ENCODE peak calls at places on chromosomes 11 and 22, in seven cellular contexts. B, G, O, J, K, A and I are unnamed samples. For H3K27me3, the result is how much of the 10 kb centered on the place peaks cover.

GRCh38 chr22:47294222-47294532 is 531.7 kb downstream of the TBC1D22A start:
- DNase-seq in B (peak), G (no peak), O (no peak), J (peak), K (no peak), A (no peak), I (no peak)

GRCh38 chr11:62137881-62138629 is 14.2 kb downstream of the INCENP start:
- DNase-seq in B (no peak), G (no peak), O (no peak), J (no peak), K (no peak), A (peak), I (no peak)

GRCh38 chr11:58259983-58260382 is 8.1 kb downstream of the OR10W1 start:
- DNase-seq in B (no peak), G (no peak), O (no peak), J (no peak), K (no peak), A (no peak), I (no peak)

GRCh38 chr11:64164392-64165312 is 1.3 kb downstream of the MACROD1 start:
- DNase-seq in B (no peak), G (no peak), O (peak), J (no peak), K (peak), A (peak), I (no peak)

GRCh38 chr11:128776434-128777284 is 82.8 kb downstream of the FLI1 start:
- DNase-seq in B (peak), G (no peak), O (peak), J (peak), K (no peak), A (peak), I (no peak)

GRCh38 chr11:65611028-65611757 is 2.8 kb downstream of the MAP3K11 start:
- DNase-seq in B (no peak), G (peak), O (peak), J (no peak), K (no peak), A (no peak), I (no peak)

GRCh38 chr11:60321051-60321450 is 6.0 kb upstream of the MS4A6E start:
- DNase-seq in B (no peak), G (no peak), O (no peak), J (no peak), K (no peak), A (no peak), I (no peak)

GRCh38 chr11:126432525-126432924 is 77.0 kb downstream of the ST3GAL4 start:
- DNase-seq in B (no peak), G (no peak), O (no peak), J (no peak), K (no peak), A (no peak), I (no peak)

GRCh38 chr11:126601136-126601535 is 245.7 kb downstream of the ST3GAL4 start:
- DNase-seq in B (no peak), G (no peak), O (no peak), J (no peak), K (no peak), A (no peak), I (no peak)

GRCh38 chr11:47204633-47204989 is 10.2 kb upstream of the DDB2 start:
- DNase-seq in B (no peak), G (no peak), O (no peak), J (peak), K (no peak), A (peak), I (peak)

GRCh38 chr11:2566223-2567025 is 121.6 kb downstream of the KCNQ1 start:
- DNase-seq in B (no peak), G (peak), O (no peak), J (no peak), K (peak), A (peak), I (no peak)

GRCh38 chr11:35879361-35879760 is 64.5 kb upstream of the LDLRAD3 start:
- DNase-seq in B (no peak), G (no peak), O (no peak), J (no peak), K (no peak), A (no peak), I (no peak)

GRCh38 chr11:131874070-131874469 is 503.7 kb downstream of the NTM start:
- DNase-seq in B (no peak), G (no peak), O (no peak), J (no peak), K (no peak), A (no peak), I (no peak)

GRCh38 chr11:81792416-81792815 is 941.2 kb downstream of the FAM181B start:
- DNase-seq in B (no peak), G (no peak), O (no peak), J (no peak), K (no peak), A (no peak), I (no peak)

GRCh38 chr11:59193741-59194140 is 19.0 kb downstream of the MPEG1 start:
- DNase-seq in B (no peak), G (no peak), O (no peak), J (no peak), K (no peak), A (no peak), I (no peak)

GRCh38 chr22:43270314-43270908 is 72.8 kb downstream of the SCUBE1 start:
- DNase-seq in B (peak), G (no peak), O (no peak), J (no peak), K (no peak), A (peak), I (no peak)
- TF ChIP-seq CTCF in B (peak), G (no peak), O (no peak), J (peak), K (no peak), A (peak), I (no peak)

DNA sequence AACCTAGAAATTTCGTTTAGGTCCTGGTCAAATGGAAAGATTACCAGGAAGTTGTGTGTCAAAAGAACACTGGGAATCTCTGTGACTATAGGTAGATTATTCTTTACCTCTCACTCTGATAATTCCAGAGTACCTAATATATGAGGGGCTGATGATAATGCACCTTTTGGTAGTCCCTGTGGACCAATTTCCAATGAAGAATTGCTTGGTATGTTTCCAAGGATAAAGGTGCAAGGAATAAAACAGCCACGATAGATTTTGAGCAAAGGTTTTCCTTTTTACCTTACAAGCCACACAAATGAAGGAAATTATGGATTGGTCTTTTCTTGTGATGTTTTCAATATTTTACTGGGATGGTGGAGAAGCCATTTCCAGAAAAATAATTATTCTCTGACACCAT is at the start of gene OR8H1:
- DNase-seq in B (no peak), G (no peak), O (no peak), J (no peak), K (no peak), A (no peak), I (no peak)
- H3K4me3 ChIP-seq in B (no peak), G (no peak), O (no peak), J (no peak), K (no peak), A (no peak), I (no peak)

DNA sequence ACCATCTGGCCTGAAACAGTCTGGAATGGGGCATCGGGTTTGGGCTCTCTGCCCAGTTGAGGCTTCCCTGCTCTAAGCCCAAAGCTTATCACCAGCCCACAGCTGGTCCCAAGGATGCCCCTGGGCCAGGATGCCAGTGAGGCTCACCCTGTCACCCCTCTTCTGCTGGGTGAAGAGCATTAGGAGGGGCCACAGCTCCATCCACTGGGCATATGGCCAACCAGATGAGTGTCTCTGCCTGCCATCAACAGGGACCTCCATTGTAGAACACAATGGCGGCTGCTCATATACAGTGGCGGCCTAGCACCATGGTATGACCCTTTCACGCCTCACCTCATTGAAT is 5.6 kb downstream of the CHST1 start:
- DNase-seq in B (no peak), G (no peak), O (no peak), J (no peak), K (no peak), A (no peak), I (no peak)
- H3K27me3 ChIP-seq in B (under half), G (half or more), O (under half), J (under half), K (under half), A (under half), I (under half)

GRCh38 chr11:93712678-93713077 is 28.6 kb downstream of the TAF1D start:
- DNase-seq in B (no peak), G (no peak), O (no peak), J (no peak), K (no peak), A (no peak), I (no peak)

GRCh38 chr11:93717501-93717900 is 23.8 kb downstream of the TAF1D start:
- DNase-seq in B (no peak), G (no peak), O (no peak), J (peak), K (no peak), A (no peak), I (no peak)

GRCh38 chr11:93718057-93718563 is 23.2 kb downstream of the TAF1D start:
- DNase-seq in B (no peak), G (no peak), O (no peak), J (no peak), K (no peak), A (no peak), I (no peak)

GRCh38 chr11:93719310-93719709 is 22.0 kb downstream of the TAF1D start:
- DNase-seq in B (no peak), G (no peak), O (no peak), J (no peak), K (no peak), A (no peak), I (no peak)

GRCh38 chr11:93715797-93716396 is 25.4 kb downstream of the TAF1D start:
- DNase-seq in B (no peak), G (no peak), O (no peak), J (no peak), K (no peak), A (no peak), I (no peak)
- TF ChIP-seq CTCF in B (no peak), G (no peak), O (no peak), J (no peak), K (no peak), A (no peak), I (no peak)

GRCh38 chr11:68948496-68948895 is 32.3 kb downstream of the MRGPRD start:
- DNase-seq in B (no peak), G (no peak), O (no peak), J (no peak), K (no peak), A (no peak), I (no peak)

GRCh38 chr11:68948948-68949347 is 31.8 kb downstream of the MRGPRD start:
- DNase-seq in B (no peak), G (no peak), O (no peak), J (no peak), K (no peak), A (no peak), I (no peak)

GRCh38 chr11:68950776-68951175 is 30.0 kb downstream of the MRGPRD start:
- DNase-seq in B (no peak), G (no peak), O (no peak), J (no peak), K (no peak), A (no peak), I (no peak)

GRCh38 chr11:68947151-68947550 is 33.6 kb downstream of the MRGPRD start:
- DNase-seq in B (no peak), G (no peak), O (no peak), J (no peak), K (no peak), A (no peak), I (no peak)

DNA sequence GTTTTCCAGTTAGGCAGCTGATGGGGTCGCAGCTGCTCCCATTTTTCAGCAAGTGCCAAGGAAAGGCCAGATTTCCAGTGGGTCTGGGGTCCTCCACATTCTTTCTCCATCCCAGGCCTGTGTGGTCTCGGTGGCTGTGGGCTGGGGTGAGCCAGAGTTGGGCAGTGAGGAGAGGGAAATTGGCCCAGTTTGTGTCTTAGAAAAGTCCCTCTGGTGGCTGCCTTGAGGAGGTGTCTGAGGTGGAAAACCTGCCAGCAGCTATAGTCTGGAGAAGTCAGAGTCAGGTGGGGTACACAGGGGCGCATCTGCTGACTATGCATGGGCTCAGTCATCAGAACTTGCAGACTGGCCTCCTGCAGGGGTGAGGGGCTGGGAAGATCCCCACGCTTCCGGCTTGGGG is 30.5 kb downstream of the MRGPRD start:
- DNase-seq in B (peak), G (no peak), O (no peak), J (no peak), K (no peak), A (peak), I (peak)
- H3K4me3 ChIP-seq in B (no peak), G (no peak), O (no peak), J (no peak), K (no peak), A (no peak), I (no peak)

GRCh38 chr11:134389464-134390180 is 22.4 kb downstream of the B3GAT1 start:
- DNase-seq in B (no peak), G (no peak), O (no peak), J (no peak), K (no peak), A (no peak), I (no peak)
- H3K27me3 ChIP-seq in B (under half), G (under half), O (under half), J (under half), K (under half), A (under half), I (under half)